ENCODE peak calls at places on chromosomes 2 and 18, in nine cellular contexts. One of them, this sample, is unnamed. For H3K4me1, the result is how much of the 10 kb centered on the place peaks cover.

GRCh38 chr2:168189835-168190426 is 57.5 kb downstream of the STK39 start:
- DNase-seq in K562: no peak
- DNase-seq in stomach: no peak
- DNase-seq in transverse colon: peak
- DNase-seq in upper lobe of left lung: no peak
- DNase-seq in HepG2: no peak
- DNase-seq in SK-N-SH: no peak
- DNase-seq in sigmoid colon: no peak
- DNase-seq in esophagus muscularis mucosa: no peak
- DNase-seq in this sample: no peak

GRCh38 chr2:177169810-177170514 is 42.6 kb upstream of the HNRNPA3 start:
- DNase-seq in K562: no peak
- DNase-seq in stomach: no peak
- DNase-seq in transverse colon: no peak
- DNase-seq in upper lobe of left lung: peak
- DNase-seq in HepG2: peak
- DNase-seq in SK-N-SH: no peak
- DNase-seq in sigmoid colon: no peak
- DNase-seq in esophagus muscularis mucosa: no peak
- DNase-seq in this sample: no peak

GRCh38 chr2:671787-672605 is 5.2 kb downstream of the TMEM18 start:
- DNase-seq in K562: no peak
- DNase-seq in stomach: no peak
- DNase-seq in transverse colon: no peak
- DNase-seq in upper lobe of left lung: no peak
- DNase-seq in HepG2: no peak
- DNase-seq in SK-N-SH: no peak
- DNase-seq in sigmoid colon: no peak
- DNase-seq in esophagus muscularis mucosa: no peak
- DNase-seq in this sample: no peak

GRCh38 chr2:137238065-137238464 is 472.7 kb downstream of the THSD7B start:
- DNase-seq in K562: no peak
- DNase-seq in stomach: no peak
- DNase-seq in transverse colon: no peak
- DNase-seq in upper lobe of left lung: peak
- DNase-seq in HepG2: no peak
- DNase-seq in SK-N-SH: no peak
- DNase-seq in sigmoid colon: no peak
- DNase-seq in esophagus muscularis mucosa: no peak
- DNase-seq in this sample: no peak

GRCh38 chr2:73258913-73259215 is 24.8 kb downstream of the CCT7 start:
- DNase-seq in K562: no peak
- DNase-seq in stomach: no peak
- DNase-seq in transverse colon: no peak
- DNase-seq in upper lobe of left lung: no peak
- DNase-seq in HepG2: no peak
- DNase-seq in SK-N-SH: no peak
- DNase-seq in sigmoid colon: no peak
- DNase-seq in esophagus muscularis mucosa: no peak
- DNase-seq in this sample: no peak

GRCh38 chr2:100299548-100299947 is 22.8 kb downstream of the LONRF2 start:
- DNase-seq in K562: no peak
- DNase-seq in stomach: no peak
- DNase-seq in transverse colon: no peak
- DNase-seq in upper lobe of left lung: no peak
- DNase-seq in HepG2: no peak
- DNase-seq in SK-N-SH: no peak
- DNase-seq in sigmoid colon: no peak
- DNase-seq in esophagus muscularis mucosa: no peak
- DNase-seq in this sample: no peak

GRCh38 chr2:12613137-12613912 is 103.4 kb upstream of the TRIB2 start:
- DNase-seq in K562: no peak
- DNase-seq in stomach: peak
- DNase-seq in transverse colon: no peak
- DNase-seq in upper lobe of left lung: no peak
- DNase-seq in HepG2: no peak
- DNase-seq in SK-N-SH: peak
- DNase-seq in sigmoid colon: no peak
- DNase-seq in esophagus muscularis mucosa: no peak
- DNase-seq in this sample: no peak

GRCh38 chr2:234290196-234290595 is 206.7 kb downstream of the ARL4C start:
- DNase-seq in K562: no peak
- DNase-seq in stomach: no peak
- DNase-seq in transverse colon: no peak
- DNase-seq in upper lobe of left lung: no peak
- DNase-seq in HepG2: no peak
- DNase-seq in SK-N-SH: no peak
- DNase-seq in sigmoid colon: no peak
- DNase-seq in esophagus muscularis mucosa: no peak
- DNase-seq in this sample: no peak

GRCh38 chr18:77063256-77063655 is 69.3 kb downstream of the MBP start:
- DNase-seq in K562: no peak
- DNase-seq in stomach: peak
- DNase-seq in transverse colon: peak
- DNase-seq in upper lobe of left lung: peak
- DNase-seq in HepG2: no peak
- DNase-seq in SK-N-SH: no peak
- DNase-seq in sigmoid colon: no peak
- DNase-seq in esophagus muscularis mucosa: no peak
- DNase-seq in this sample: no peak

GRCh38 chr2:145649061-145649460 is 1129.1 kb upstream of the ZEB2 start:
- DNase-seq in K562: no peak
- DNase-seq in stomach: no peak
- DNase-seq in transverse colon: no peak
- DNase-seq in upper lobe of left lung: no peak
- DNase-seq in HepG2: no peak
- DNase-seq in SK-N-SH: no peak
- DNase-seq in sigmoid colon: no peak
- DNase-seq in esophagus muscularis mucosa: no peak
- DNase-seq in this sample: no peak

GRCh38 chr2:163953390-163953907 is 217.6 kb upstream of the FIGN start:
- DNase-seq in K562: no peak
- DNase-seq in stomach: no peak
- DNase-seq in transverse colon: no peak
- DNase-seq in upper lobe of left lung: no peak
- DNase-seq in HepG2: peak
- DNase-seq in SK-N-SH: no peak
- DNase-seq in sigmoid colon: no peak
- DNase-seq in esophagus muscularis mucosa: no peak
- DNase-seq in this sample: no peak

GRCh38 chr2:25078171-25079049 is 36.5 kb downstream of the EFR3B start:
- DNase-seq in K562: no peak
- DNase-seq in stomach: no peak
- DNase-seq in transverse colon: no peak
- DNase-seq in upper lobe of left lung: no peak
- DNase-seq in HepG2: peak
- DNase-seq in SK-N-SH: no peak
- DNase-seq in sigmoid colon: peak
- DNase-seq in esophagus muscularis mucosa: no peak
- DNase-seq in this sample: no peak

GRCh38 chr2:240394549-240394948 is 40.9 kb upstream of the GPC1 start:
- DNase-seq in K562: no peak
- DNase-seq in stomach: no peak
- DNase-seq in transverse colon: peak
- DNase-seq in upper lobe of left lung: peak
- DNase-seq in HepG2: no peak
- DNase-seq in SK-N-SH: no peak
- DNase-seq in sigmoid colon: peak
- DNase-seq in esophagus muscularis mucosa: no peak
- DNase-seq in this sample: no peak

GRCh38 chr2:200099271-200099670 is 143.9 kb downstream of the MAIP1 start:
- DNase-seq in K562: no peak
- DNase-seq in stomach: no peak
- DNase-seq in transverse colon: no peak
- DNase-seq in upper lobe of left lung: no peak
- DNase-seq in HepG2: no peak
- DNase-seq in SK-N-SH: no peak
- DNase-seq in sigmoid colon: no peak
- DNase-seq in esophagus muscularis mucosa: no peak
- DNase-seq in this sample: no peak

GRCh38 chr2:215003001-215003400 is 135.4 kb downstream of the ABCA12 start:
- DNase-seq in K562: no peak
- DNase-seq in stomach: no peak
- DNase-seq in transverse colon: no peak
- DNase-seq in upper lobe of left lung: no peak
- DNase-seq in HepG2: no peak
- DNase-seq in SK-N-SH: no peak
- DNase-seq in sigmoid colon: no peak
- DNase-seq in esophagus muscularis mucosa: no peak
- DNase-seq in this sample: no peak

GRCh38 chr2:102449370-102449974 is 23.6 kb upstream of the SLC9A4 start:
- DNase-seq in K562: peak
- DNase-seq in stomach: peak
- DNase-seq in transverse colon: peak
- DNase-seq in upper lobe of left lung: no peak
- DNase-seq in HepG2: peak
- DNase-seq in SK-N-SH: peak
- DNase-seq in sigmoid colon: no peak
- DNase-seq in esophagus muscularis mucosa: peak
- DNase-seq in this sample: no peak

GRCh38 chr2:45652090-45653050 is 895 bp downstream of the PRKCE start:
- DNase-seq in K562: no peak
- DNase-seq in stomach: peak
- DNase-seq in transverse colon: peak
- DNase-seq in upper lobe of left lung: peak
- DNase-seq in HepG2: no peak
- DNase-seq in SK-N-SH: peak
- DNase-seq in sigmoid colon: peak
- DNase-seq in esophagus muscularis mucosa: no peak
- DNase-seq in this sample: peak

GRCh38 chr2:25341753-25342371 is at the start of gene DNMT3A:
- DNase-seq in K562: peak
- DNase-seq in stomach: peak
- DNase-seq in transverse colon: peak
- DNase-seq in upper lobe of left lung: no peak
- DNase-seq in HepG2: no peak
- DNase-seq in SK-N-SH: peak
- DNase-seq in sigmoid colon: peak
- DNase-seq in esophagus muscularis mucosa: no peak
- DNase-seq in this sample: no peak

GRCh38 chr2:136714452-136714951 is 50.8 kb upstream of the THSD7B start:
- DNase-seq in K562: no peak
- DNase-seq in stomach: no peak
- DNase-seq in transverse colon: no peak
- DNase-seq in upper lobe of left lung: no peak
- DNase-seq in HepG2: no peak
- DNase-seq in SK-N-SH: no peak
- DNase-seq in sigmoid colon: no peak
- DNase-seq in esophagus muscularis mucosa: no peak
- DNase-seq in this sample: no peak

GRCh38 chr2:101551489-101551888 is 76.6 kb upstream of the RFX8 start:
- DNase-seq in K562: no peak
- DNase-seq in stomach: no peak
- DNase-seq in transverse colon: no peak
- DNase-seq in upper lobe of left lung: no peak
- DNase-seq in HepG2: no peak
- DNase-seq in SK-N-SH: no peak
- DNase-seq in sigmoid colon: no peak
- DNase-seq in esophagus muscularis mucosa: no peak
- DNase-seq in this sample: no peak

DNA sequence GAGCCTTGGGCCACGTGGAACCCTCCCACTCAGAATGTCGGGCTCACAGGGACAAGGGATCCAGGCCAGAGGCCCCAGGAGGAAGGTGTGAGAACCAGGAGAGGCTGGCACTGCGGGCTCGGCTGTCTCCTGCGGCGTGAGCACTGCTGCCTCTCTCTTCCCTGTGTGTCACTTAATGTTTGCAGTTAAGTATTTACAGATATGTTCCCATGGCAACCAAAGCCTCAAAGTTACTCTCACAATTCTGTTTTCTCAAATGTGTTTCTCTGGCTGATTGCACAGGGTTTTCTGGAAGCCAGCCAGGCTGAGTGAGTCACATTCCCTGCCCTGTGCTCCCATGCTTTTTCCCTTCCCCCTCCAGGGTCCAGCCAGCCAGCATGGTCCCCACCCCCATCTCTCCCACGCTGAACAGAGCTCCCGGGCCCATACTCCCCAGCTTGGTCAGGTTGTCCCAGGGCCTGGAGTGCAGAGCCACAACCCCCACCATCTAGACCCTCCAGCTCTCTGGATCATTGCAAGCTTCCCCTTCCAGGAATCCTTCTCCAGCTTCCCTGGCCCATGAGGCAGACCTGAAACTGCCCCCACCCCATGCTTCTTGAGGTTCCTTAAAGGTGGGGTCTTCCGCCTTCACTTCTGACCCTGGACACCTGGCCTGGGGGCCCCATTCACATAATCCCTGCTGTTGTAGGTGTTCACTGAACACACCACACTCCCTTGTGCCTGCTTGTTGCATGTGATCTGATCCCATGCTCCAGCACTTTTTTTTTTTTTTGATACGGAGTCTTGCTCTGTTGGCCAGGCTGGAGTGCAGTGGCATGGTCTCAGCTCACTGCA is 265.9 kb downstream of the CELF4 start:
- DNase-seq in K562: peak
- DNase-seq in stomach: peak
- DNase-seq in transverse colon: peak
- DNase-seq in upper lobe of left lung: peak
- DNase-seq in HepG2: peak
- DNase-seq in SK-N-SH: peak
- DNase-seq in sigmoid colon: peak
- DNase-seq in esophagus muscularis mucosa: no peak
- DNase-seq in this sample: no peak
- TF ChIP-seq POLR2AphosphoS5 in K562: no peak
- TF ChIP-seq POLR2AphosphoS5 in stomach: peak
- TF ChIP-seq POLR2AphosphoS5 in transverse colon: peak
- TF ChIP-seq POLR2AphosphoS5 in upper lobe of left lung: peak
- TF ChIP-seq POLR2AphosphoS5 in HepG2: no peak
- TF ChIP-seq POLR2AphosphoS5 in SK-N-SH: no peak
- TF ChIP-seq POLR2AphosphoS5 in sigmoid colon: no peak
- TF ChIP-seq POLR2AphosphoS5 in esophagus muscularis mucosa: peak
- TF ChIP-seq POLR2AphosphoS5 in this sample: no peak

GRCh38 chr2:39516347-39517101 is 79.4 kb upstream of the MAP4K3 start:
- DNase-seq in K562: no peak
- DNase-seq in stomach: peak
- DNase-seq in transverse colon: peak
- DNase-seq in upper lobe of left lung: peak
- DNase-seq in HepG2: peak
- DNase-seq in SK-N-SH: no peak
- DNase-seq in sigmoid colon: peak
- DNase-seq in esophagus muscularis mucosa: no peak
- DNase-seq in this sample: no peak
- H3K4me1 ChIP-seq in K562: under half
- H3K4me1 ChIP-seq in stomach: under half
- H3K4me1 ChIP-seq in transverse colon: under half
- H3K4me1 ChIP-seq in upper lobe of left lung: under half
- H3K4me1 ChIP-seq in HepG2: half or more
- H3K4me1 ChIP-seq in SK-N-SH: under half
- H3K4me1 ChIP-seq in sigmoid colon: under half
- H3K4me1 ChIP-seq in esophagus muscularis mucosa: half or more
- H3K4me1 ChIP-seq in this sample: under half

GRCh38 chr18:75456277-75456676 is 28.8 kb upstream of the SMIM21 start:
- DNase-seq in K562: no peak
- DNase-seq in stomach: no peak
- DNase-seq in transverse colon: no peak
- DNase-seq in upper lobe of left lung: no peak
- DNase-seq in HepG2: no peak
- DNase-seq in SK-N-SH: no peak
- DNase-seq in sigmoid colon: no peak
- DNase-seq in esophagus muscularis mucosa: no peak
- DNase-seq in this sample: no peak
- TF ChIP-seq EP300 in K562: no peak
- TF ChIP-seq EP300 in stomach: no peak
- TF ChIP-seq EP300 in transverse colon: no peak
- TF ChIP-seq EP300 in upper lobe of left lung: no peak
- TF ChIP-seq EP300 in HepG2: no peak
- TF ChIP-seq EP300 in SK-N-SH: no peak
- TF ChIP-seq EP300 in sigmoid colon: no peak
- TF ChIP-seq EP300 in esophagus muscularis mucosa: no peak
- TF ChIP-seq EP300 in this sample: no peak

GRCh38 chr18:74995404-74995737 is 213.6 kb downstream of the PTGR3 start:
- DNase-seq in K562: no peak
- DNase-seq in stomach: no peak
- DNase-seq in transverse colon: no peak
- DNase-seq in upper lobe of left lung: no peak
- DNase-seq in HepG2: no peak
- DNase-seq in SK-N-SH: no peak
- DNase-seq in sigmoid colon: no peak
- DNase-seq in esophagus muscularis mucosa: no peak
- DNase-seq in this sample: no peak
- TF ChIP-seq POLR2AphosphoS5 in K562: no peak
- TF ChIP-seq POLR2AphosphoS5 in stomach: no peak
- TF ChIP-seq POLR2AphosphoS5 in transverse colon: no peak
- TF ChIP-seq POLR2AphosphoS5 in upper lobe of left lung: no peak
- TF ChIP-seq POLR2AphosphoS5 in HepG2: no peak
- TF ChIP-seq POLR2AphosphoS5 in SK-N-SH: no peak
- TF ChIP-seq POLR2AphosphoS5 in sigmoid colon: no peak
- TF ChIP-seq POLR2AphosphoS5 in esophagus muscularis mucosa: no peak
- TF ChIP-seq POLR2AphosphoS5 in this sample: no peak